ENCODE peak calls at places on chromosomes 6 and 20, in four cellular contexts. One of them, this sample, is unnamed. For H3K36me3 and H3K4me1, the result is how much of the 10 kb centered on the place peaks cover.

GRCh38 chr6:127992144-127992543 is 91.3 kb upstream of the THEMIS start:
- DNase-seq in endodermal cell: no peak
- DNase-seq in suprapubic skin: no peak
- DNase-seq in testis: no peak
- DNase-seq in this sample: no peak

GRCh38 chr6:142009647-142010046 is 123.1 kb upstream of the GJE1 start:
- DNase-seq in suprapubic skin: no peak
- DNase-seq in endodermal cell: no peak
- DNase-seq in testis: no peak
- DNase-seq in this sample: no peak

GRCh38 chr20:10864076-10864672 is 190.4 kb upstream of the JAG1 start:
- DNase-seq in suprapubic skin: no peak
- DNase-seq in testis: peak
- DNase-seq in endodermal cell: peak
- DNase-seq in this sample: no peak

GRCh38 chr20:49892260-49893216 is 22.8 kb downstream of the SPATA2 start:
- DNase-seq in testis: peak
- DNase-seq in suprapubic skin: no peak
- DNase-seq in endodermal cell: no peak
- DNase-seq in this sample: peak

GRCh38 chr20:33296206-33296605 is 13.2 kb downstream of the BPIFB1 start:
- DNase-seq in suprapubic skin: no peak
- DNase-seq in endodermal cell: no peak
- DNase-seq in testis: no peak
- DNase-seq in this sample: peak

GRCh38 chr6:148218542-148219258 is 123.9 kb upstream of the SASH1 start:
- DNase-seq in suprapubic skin: no peak
- DNase-seq in testis: no peak
- DNase-seq in endodermal cell: no peak
- DNase-seq in this sample: no peak

GRCh38 chr6:136290406-136291010 is 862 bp upstream of the BCLAF1 start:
- DNase-seq in testis: peak
- DNase-seq in suprapubic skin: peak
- DNase-seq in endodermal cell: peak
- DNase-seq in this sample: peak

GRCh38 chr6:71080151-71080550 is 123.3 kb upstream of the B3GAT2 start:
- DNase-seq in testis: no peak
- DNase-seq in suprapubic skin: no peak
- DNase-seq in endodermal cell: no peak
- DNase-seq in this sample: no peak

GRCh38 chr6:153312633-153313032 is 181.6 kb upstream of the RGS17 start:
- DNase-seq in endodermal cell: peak
- DNase-seq in testis: peak
- DNase-seq in suprapubic skin: no peak
- DNase-seq in this sample: peak

GRCh38 chr20:40563296-40563950 is 125.6 kb downstream of the MAFB start:
- DNase-seq in suprapubic skin: peak
- DNase-seq in testis: peak
- DNase-seq in endodermal cell: no peak
- DNase-seq in this sample: peak

GRCh38 chr20:35953411-35954199 is 697 bp downstream of the SCAND1 start:
- DNase-seq in suprapubic skin: peak
- DNase-seq in testis: peak
- DNase-seq in endodermal cell: peak
- DNase-seq in this sample: peak

GRCh38 chr6:5138995-5139827 is 54.1 kb downstream of the PPP1R3G start:
- DNase-seq in suprapubic skin: no peak
- DNase-seq in testis: no peak
- DNase-seq in endodermal cell: peak
- DNase-seq in this sample: no peak

GRCh38 chr6:42236030-42236429 is 18.4 kb upstream of the MRPS10 start:
- DNase-seq in suprapubic skin: no peak
- DNase-seq in endodermal cell: no peak
- DNase-seq in testis: no peak
- DNase-seq in this sample: no peak

GRCh38 chr6:42239736-42240375 is 22.2 kb upstream of the MRPS10 start:
- DNase-seq in testis: no peak
- DNase-seq in endodermal cell: no peak
- DNase-seq in suprapubic skin: no peak
- DNase-seq in this sample: no peak

GRCh38 chr6:42236680-42237473 is 19.2 kb upstream of the MRPS10 start:
- DNase-seq in suprapubic skin: no peak
- DNase-seq in endodermal cell: peak
- DNase-seq in testis: no peak
- DNase-seq in this sample: no peak

GRCh38 chr6:42239333-42239732 is 21.7 kb upstream of the MRPS10 start:
- DNase-seq in testis: no peak
- DNase-seq in suprapubic skin: no peak
- DNase-seq in endodermal cell: peak
- DNase-seq in this sample: no peak

GRCh38 chr6:42237857-42238256 is 20.2 kb upstream of the MRPS10 start:
- DNase-seq in endodermal cell: no peak
- DNase-seq in testis: no peak
- DNase-seq in suprapubic skin: no peak
- DNase-seq in this sample: no peak
- H3K36me3 ChIP-seq in endodermal cell: under half
- H3K36me3 ChIP-seq in testis: under half
- H3K36me3 ChIP-seq in suprapubic skin: under half
- H3K36me3 ChIP-seq in this sample: under half

GRCh38 chr20:47535088-47535487 is 33.4 kb downstream of the NCOA3 start:
- DNase-seq in suprapubic skin: no peak
- DNase-seq in endodermal cell: peak
- DNase-seq in testis: no peak
- DNase-seq in this sample: no peak
- H3K4me1 ChIP-seq in suprapubic skin: under half
- H3K4me1 ChIP-seq in endodermal cell: under half
- H3K4me1 ChIP-seq in testis: under half
- H3K4me1 ChIP-seq in this sample: under half

DNA sequence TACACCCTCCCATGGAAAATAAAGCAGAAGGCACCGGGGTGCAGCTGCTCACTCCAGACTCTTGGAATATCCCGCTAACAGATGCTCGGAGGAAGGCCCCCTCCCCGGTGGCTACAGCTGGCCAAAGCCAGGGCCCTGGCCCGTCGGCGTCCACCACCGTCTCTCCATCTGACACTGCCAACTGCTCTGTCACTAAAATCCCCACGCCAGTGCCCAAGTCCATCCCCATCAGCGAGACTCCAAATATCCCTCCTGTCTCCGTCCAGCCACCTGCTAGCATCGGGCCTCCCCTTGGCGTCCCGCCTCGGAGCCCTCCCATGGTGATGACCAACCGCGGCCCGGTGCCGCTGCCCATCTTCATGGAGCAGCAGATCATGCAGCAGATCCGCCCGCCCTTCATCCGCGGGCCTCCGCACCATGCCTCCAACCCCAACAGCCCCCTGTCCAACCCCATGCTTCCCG is 143.8 kb downstream of the SOBP start:
- DNase-seq in suprapubic skin: no peak
- DNase-seq in testis: no peak
- DNase-seq in endodermal cell: no peak
- DNase-seq in this sample: no peak
- H3K4me3 ChIP-seq in suprapubic skin: no peak
- H3K4me3 ChIP-seq in testis: peak
- H3K4me3 ChIP-seq in endodermal cell: no peak
- H3K4me3 ChIP-seq in this sample: no peak

DNA sequence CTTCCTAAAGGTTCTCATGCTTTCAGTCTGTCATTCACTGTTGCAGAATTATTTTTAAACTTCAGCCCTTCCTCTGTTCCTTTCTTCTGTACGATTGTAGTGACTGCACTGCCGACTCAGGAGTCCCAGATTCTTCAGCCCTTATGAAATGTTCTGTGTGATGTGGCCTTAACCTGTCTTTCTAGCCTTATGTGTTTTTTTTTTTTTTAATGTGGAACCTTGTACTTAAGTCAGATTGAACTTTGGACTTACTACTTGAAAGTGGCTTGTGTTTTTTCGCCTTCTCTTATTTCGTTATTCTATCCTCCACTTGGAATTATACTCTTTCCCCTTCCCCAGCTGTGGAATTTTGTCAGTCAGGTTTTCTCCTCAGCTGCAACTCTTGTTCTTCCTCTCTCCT is 8.7 kb downstream of the CEP43 start:
- DNase-seq in suprapubic skin: no peak
- DNase-seq in endodermal cell: no peak
- DNase-seq in testis: no peak
- DNase-seq in this sample: peak
- H3K36me3 ChIP-seq in suprapubic skin: under half
- H3K36me3 ChIP-seq in endodermal cell: half or more
- H3K36me3 ChIP-seq in testis: under half
- H3K36me3 ChIP-seq in this sample: under half

GRCh38 chr6:308768-309167 is 16.5 kb downstream of the DUSP22 start:
- DNase-seq in suprapubic skin: no peak
- DNase-seq in testis: no peak
- DNase-seq in endodermal cell: peak
- DNase-seq in this sample: no peak
- H3K4me1 ChIP-seq in suprapubic skin: under half
- H3K4me1 ChIP-seq in testis: under half
- H3K4me1 ChIP-seq in endodermal cell: under half
- H3K4me1 ChIP-seq in this sample: under half

DNA sequence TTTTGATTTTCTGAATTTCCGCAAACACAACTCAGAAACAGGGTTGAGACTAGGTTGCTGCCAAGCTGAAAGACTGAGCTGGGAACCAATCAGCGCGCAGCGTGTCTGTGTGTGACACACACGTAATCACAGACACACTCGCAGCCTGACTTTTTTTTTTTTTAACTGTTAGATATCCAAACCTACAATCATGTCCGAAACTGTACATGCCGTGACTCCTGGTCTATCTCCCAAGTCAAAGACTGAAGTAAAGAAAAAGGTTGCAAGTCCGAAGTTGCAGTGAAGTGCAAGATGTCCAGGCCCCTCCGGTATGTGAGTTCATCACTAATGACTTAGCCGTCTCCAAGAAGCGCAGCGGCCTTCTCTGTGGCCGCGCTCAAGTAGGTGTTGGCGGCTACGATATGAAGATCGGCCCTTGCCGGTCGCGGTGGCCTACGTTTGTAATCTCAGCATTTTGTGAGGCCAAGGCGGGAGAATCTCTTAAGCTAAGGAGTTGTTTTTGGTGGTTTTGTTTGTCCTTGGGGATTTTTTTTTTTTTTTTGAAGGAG is 108.2 kb downstream of the HFE start:
- DNase-seq in endodermal cell: peak
- DNase-seq in suprapubic skin: peak
- DNase-seq in testis: peak
- DNase-seq in this sample: peak
- H3K4me3 ChIP-seq in endodermal cell: peak
- H3K4me3 ChIP-seq in suprapubic skin: peak
- H3K4me3 ChIP-seq in testis: peak
- H3K4me3 ChIP-seq in this sample: no peak

This sample was measured in adrenal gland.